ENCODE peak calls at places on chromosomes 6 and 20, in four cellular contexts. Q is IMR-90, V is H9, P is neuronal stem cell. D is an unnamed sample.

GRCh38 chr20:9354579-9354978 is 159.8 kb upstream of the LAMP5 start:
- DNase-seq in Q (no peak), P (no peak), V (no peak), D (no peak)

GRCh38 chr6:112396221-112396620 is 49.1 kb downstream of the RFPL4B start:
- DNase-seq in P (no peak), Q (peak; percentile 4), V (no peak), D (no peak)

GRCh38 chr20:32278199-32278643 is 770 bp downstream of the KIF3B start:
- DNase-seq in P (no peak), Q (peak; percentile 17), V (no peak), D (peak; percentile 55)

GRCh38 chr20:10093087-10093591 is 58.4 kb downstream of the ANKEF1 start:
- DNase-seq in Q (peak; percentile 57), P (no peak), V (no peak), D (peak; percentile 28)

GRCh38 chr20:24158271-24158670 is 169.7 kb upstream of the GGTLC1 start:
- DNase-seq in Q (no peak), P (no peak), V (no peak), D (no peak)

GRCh38 chr6:63476302-63476701 is 96.0 kb upstream of the LOC128125822 start:
- DNase-seq in P (no peak), Q (no peak), V (peak; percentile 28), D (no peak)

GRCh38 chr6:145214570-145214969 is 520.8 kb downstream of the EPM2A start:
- DNase-seq in Q (peak; percentile 39), V (no peak), P (peak; percentile 8), D (peak; percentile 43)

GRCh38 chr6:4115741-4116140 is 19.6 kb downstream of the ECI2 start:
- DNase-seq in P (no peak), Q (no peak), V (no peak), D (no peak)

GRCh38 chr20:41392295-41392694 is 25.7 kb upstream of the EMILIN3 start:
- DNase-seq in Q (no peak), P (no peak), V (no peak), D (no peak)

GRCh38 chr20:24977336-24977735 is 15.2 kb downstream of the APMAP start:
- DNase-seq in Q (no peak), P (no peak), V (no peak), D (no peak)

GRCh38 chr6:36751833-36752186 is 54.2 kb downstream of the RAB44 start:
- DNase-seq in Q (no peak), P (no peak), V (no peak), D (no peak)

GRCh38 chr6:6546318-6547110 is 42.0 kb upstream of the LY86 start:
- DNase-seq in P (peak; percentile 47), Q (peak; percentile 1), V (peak; percentile 73), D (peak; percentile 21)

GRCh38 chr20:13297105-13297899 is 76.2 kb downstream of the ISM1 start:
- DNase-seq in Q (no peak), V (no peak), P (no peak), D (no peak)

GRCh38 chr20:49347156-49347555 is 69.3 kb upstream of the ZNFX1 start:
- DNase-seq in Q (no peak), P (no peak), V (no peak), D (no peak)

GRCh38 chr20:47054945-47055344 is 160.3 kb downstream of the EYA2 start:
- DNase-seq in Q (no peak), P (no peak), V (no peak), D (no peak)

GRCh38 chr6:14310955-14311354 is 193.4 kb downstream of the CD83 start:
- DNase-seq in Q (no peak), P (no peak), V (no peak), D (peak; percentile 67)
- H2AK5ac ChIP-seq in Q (no peak overlapping the region), P (no peak overlapping the region), V (no peak overlapping the region), D (no peak overlapping the region)

GRCh38 chr6:119449253-119450156 is 99.9 kb upstream of the MAN1A1 start:
- DNase-seq in P (no peak), V (no peak), Q (no peak), D (no peak)
- H2AK5ac ChIP-seq in P (no peak overlapping the region), V (no peak overlapping the region), Q (no peak overlapping the region), D (no peak overlapping the region)

GRCh38 chr6:20816126-20816525 is 281.9 kb downstream of the CDKAL1 start:
- DNase-seq in V (no peak), Q (no peak), P (no peak), D (no peak)

GRCh38 chr6:20817806-20818320 is 283.6 kb downstream of the CDKAL1 start:
- DNase-seq in V (no peak), P (no peak), Q (peak; percentile 22), D (no peak)

GRCh38 chr6:20811112-20811746 is 277.0 kb downstream of the CDKAL1 start:
- DNase-seq in V (peak; percentile 61), P (peak; percentile 55), Q (peak; percentile 99), D (peak; percentile 98)

GRCh38 chr6:20812776-20813175 is 278.5 kb downstream of the CDKAL1 start:
- DNase-seq in P (no peak), Q (no peak), V (no peak), D (no peak)

DNA sequence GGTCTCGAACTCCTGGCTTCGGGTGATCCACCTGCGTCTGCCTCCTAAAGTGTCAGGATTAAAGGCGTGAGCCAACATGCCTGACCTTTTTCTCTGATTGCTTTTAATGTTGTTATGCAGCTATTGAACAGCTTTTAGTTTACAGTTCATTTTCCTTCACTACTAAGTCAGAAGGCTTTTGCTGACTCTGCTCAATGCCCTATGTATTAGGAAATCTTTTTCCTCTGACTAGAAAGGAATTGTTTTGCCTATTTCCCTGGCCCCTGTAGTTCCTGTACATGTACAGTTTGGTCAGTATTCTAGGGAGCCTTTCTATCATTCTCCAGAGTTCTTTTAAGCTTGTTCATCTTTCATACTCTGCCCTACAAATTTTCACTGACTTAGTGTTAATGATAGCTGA is 280.2 kb downstream of the CDKAL1 start:
- DNase-seq in P (no peak), V (no peak), Q (no peak), D (peak; percentile 37)
- H2AK5ac ChIP-seq in P (no peak overlapping the region), V (no peak overlapping the region), Q (no peak overlapping the region), D (peak overlapping the region; percentile 65)

GRCh38 chr20:60785817-60786216 is 466.2 kb upstream of the CDH4 start:
- DNase-seq in V (no peak), Q (no peak), P (no peak), D (no peak)

GRCh38 chr20:60787264-60787663 is 464.8 kb upstream of the CDH4 start:
- DNase-seq in V (no peak), Q (no peak), P (no peak), D (no peak)

GRCh38 chr20:60786686-60787217 is 465.3 kb upstream of the CDH4 start:
- DNase-seq in Q (no peak), V (no peak), P (no peak), D (no peak)

GRCh38 chr20:60782959-60783625 is 469.0 kb upstream of the CDH4 start:
- DNase-seq in Q (no peak), P (no peak), V (no peak), D (no peak)

GRCh38 chr20:60784321-60784720 is 467.7 kb upstream of the CDH4 start:
- DNase-seq in P (no peak), V (no peak), Q (no peak), D (no peak)
- H2AK5ac ChIP-seq in P (no peak overlapping the region), V (no peak overlapping the region), Q (no peak overlapping the region), D (no peak overlapping the region)

GRCh38 chr6:148497256-148497655 is 154.6 kb downstream of the SASH1 start:
- DNase-seq in Q (peak; percentile 75), P (no peak), V (no peak), D (peak; percentile 60)
- H2AK5ac ChIP-seq in Q (peak overlapping the region; percentile 6), P (no peak overlapping the region), V (no peak overlapping the region), D (no peak overlapping the region)

GRCh38 chr20:2136275-2136674 is 34.6 kb downstream of the STK35 start:
- DNase-seq in V (no peak), Q (no peak), P (no peak), D (no peak)
- H2AK5ac ChIP-seq in V (no peak overlapping the region), Q (no peak overlapping the region), P (no peak overlapping the region), D (no peak overlapping the region)

DNA sequence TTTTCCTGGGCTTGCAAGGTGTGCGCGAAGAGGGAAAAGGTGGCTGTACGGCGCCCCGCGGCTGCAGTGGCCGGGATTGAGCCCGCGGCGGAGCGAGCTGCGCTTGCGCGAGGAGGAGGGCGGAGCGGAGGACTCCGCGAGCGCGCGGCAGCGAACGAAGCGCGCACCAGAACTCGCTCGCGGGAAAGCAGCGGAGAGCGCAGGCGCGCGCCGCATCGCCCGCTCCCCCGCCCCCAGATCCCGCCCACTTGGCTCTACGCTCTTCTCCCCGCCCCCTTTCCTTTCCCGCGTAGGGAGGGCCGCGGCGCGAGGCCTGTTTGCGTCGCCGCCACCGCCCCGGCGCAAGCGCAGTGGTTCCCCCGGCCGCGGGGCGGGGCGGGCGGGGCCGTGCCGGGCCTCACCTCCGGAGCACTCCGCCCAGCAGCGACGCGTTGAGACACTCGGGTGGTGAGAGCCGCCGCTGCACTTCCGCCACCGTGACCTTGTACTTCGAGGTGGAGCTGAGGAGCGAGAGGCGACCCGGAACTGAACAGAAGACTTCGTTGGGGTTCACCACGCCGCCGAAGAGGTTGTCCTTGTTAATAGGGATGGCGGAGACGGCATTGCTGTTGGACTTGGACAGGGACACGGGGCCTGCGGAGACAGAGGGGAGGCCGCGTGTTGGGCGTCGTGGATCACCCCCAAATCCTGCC is 10.6 kb downstream of the TFAP2A start:
- DNase-seq in P (peak; percentile 95), V (peak; percentile 98), Q (peak; percentile 90), D (peak; percentile 92)
- H2AK5ac ChIP-seq in P (no peak overlapping the region), V (no peak overlapping the region), Q (peak overlapping the region; percentile 32), D (peak overlapping the region; percentile 74)

GRCh38 chr6:44085219-44085618 is 42.0 kb downstream of the MRPL14 start:
- DNase-seq in P (no peak), V (no peak), Q (no peak), D (no peak)
- H2AK5ac ChIP-seq in P (no peak overlapping the region), V (no peak overlapping the region), Q (no peak overlapping the region), D (no peak overlapping the region)

GRCh38 chr6:44221961-44222335 is 1.4 kb upstream of the SLC29A1 start:
- DNase-seq in Q (no peak), P (no peak), V (no peak), D (no peak)

GRCh38 chr6:44224154-44224977 is 971 bp downstream of the SLC29A1 start:
- DNase-seq in P (no peak), V (no peak), Q (peak; percentile 8), D (no peak)

GRCh38 chr6:44223471-44224153 is at the start of gene SLC29A1:
- DNase-seq in P (peak; percentile 65), V (peak; percentile 84), Q (peak; percentile 28), D (peak; percentile 47)

GRCh38 chr6:44222486-44222986 is 859 bp upstream of the SLC29A1 start:
- DNase-seq in P (no peak), Q (no peak), V (no peak), D (no peak)

DNA sequence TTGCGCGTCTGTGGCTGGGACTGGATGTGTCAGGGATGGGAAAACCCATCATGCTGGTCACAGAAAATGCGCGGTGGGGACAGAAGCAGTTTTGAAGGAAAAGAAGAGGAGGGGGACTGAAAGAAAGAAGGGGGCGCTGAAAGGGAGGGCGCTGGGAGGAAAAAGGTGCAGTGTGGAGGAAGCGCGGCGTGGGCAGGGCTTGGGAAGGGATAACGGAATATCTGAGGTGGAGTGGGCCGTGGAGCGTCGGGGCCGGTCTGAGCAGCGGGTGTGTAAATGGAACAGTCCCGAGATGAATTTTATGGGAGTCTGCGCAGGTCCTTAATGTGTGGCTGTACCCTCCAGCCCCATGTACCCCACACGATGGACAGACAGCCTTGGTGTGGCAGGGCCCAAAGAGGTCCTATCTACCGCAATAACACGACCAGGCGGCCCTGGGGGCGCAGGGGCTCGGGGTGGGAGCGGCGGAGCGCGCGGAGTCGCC is 366 bp upstream of the SLC29A1 start:
- DNase-seq in P (no peak), V (no peak), Q (no peak), D (no peak)
- H2AK5ac ChIP-seq in P (no peak overlapping the region), V (no peak overlapping the region), Q (no peak overlapping the region), D (peak overlapping the region; percentile 36)